ENCODE peak calls at places on chromosomes 16 and 17, in nine cellular contexts. One of them, this sample, is unnamed.

GRCh38 chr17:1752425-1752941 is 9.4 kb upstream of the SERPINF1 start:
- DNase-seq in substantia nigra: no peak
- DNase-seq in T-helper 9 cell: no peak
- DNase-seq in naive B cell: peak
- DNase-seq in GM23338: peak
- DNase-seq in NCI-H1417: peak
- DNase-seq in AG09319: no peak
- DNase-seq in anterior cingulate cortex: no peak
- DNase-seq in AG04450: no peak
- DNase-seq in this sample: no peak

GRCh38 chr16:50093607-50094570 is 28.1 kb downstream of the HEATR3 start:
- DNase-seq in GM23338: no peak
- DNase-seq in naive B cell: no peak
- DNase-seq in T-helper 9 cell: no peak
- DNase-seq in substantia nigra: peak
- DNase-seq in AG04450: no peak
- DNase-seq in anterior cingulate cortex: peak
- DNase-seq in NCI-H1417: no peak
- DNase-seq in AG09319: no peak
- DNase-seq in this sample: no peak

GRCh38 chr17:31415004-31415454 is 23.6 kb downstream of the RAB11FIP4 start:
- DNase-seq in GM23338: peak
- DNase-seq in naive B cell: no peak
- DNase-seq in NCI-H1417: no peak
- DNase-seq in anterior cingulate cortex: no peak
- DNase-seq in AG09319: no peak
- DNase-seq in T-helper 9 cell: no peak
- DNase-seq in substantia nigra: no peak
- DNase-seq in AG04450: no peak
- DNase-seq in this sample: no peak

GRCh38 chr16:20865420-20866126 is 34.6 kb downstream of the DCUN1D3 start:
- DNase-seq in AG04450: no peak
- DNase-seq in NCI-H1417: no peak
- DNase-seq in AG09319: no peak
- DNase-seq in naive B cell: no peak
- DNase-seq in GM23338: no peak
- DNase-seq in anterior cingulate cortex: no peak
- DNase-seq in substantia nigra: no peak
- DNase-seq in T-helper 9 cell: no peak
- DNase-seq in this sample: peak

GRCh38 chr16:57039148-57039812 is 49.9 kb downstream of the NLRC5 start:
- DNase-seq in AG09319: peak
- DNase-seq in anterior cingulate cortex: no peak
- DNase-seq in GM23338: no peak
- DNase-seq in substantia nigra: no peak
- DNase-seq in naive B cell: no peak
- DNase-seq in AG04450: peak
- DNase-seq in NCI-H1417: no peak
- DNase-seq in T-helper 9 cell: no peak
- DNase-seq in this sample: no peak

GRCh38 chr16:11203111-11203623 is 52.8 kb downstream of the SOCS1 start:
- DNase-seq in T-helper 9 cell: no peak
- DNase-seq in substantia nigra: no peak
- DNase-seq in naive B cell: no peak
- DNase-seq in anterior cingulate cortex: no peak
- DNase-seq in GM23338: no peak
- DNase-seq in AG09319: no peak
- DNase-seq in NCI-H1417: no peak
- DNase-seq in AG04450: no peak
- DNase-seq in this sample: no peak

GRCh38 chr16:4689864-4690704 is 3.3 kb upstream of the NUDT16L1 start:
- DNase-seq in AG09319: no peak
- DNase-seq in AG04450: no peak
- DNase-seq in naive B cell: no peak
- DNase-seq in NCI-H1417: no peak
- DNase-seq in substantia nigra: no peak
- DNase-seq in T-helper 9 cell: no peak
- DNase-seq in anterior cingulate cortex: no peak
- DNase-seq in GM23338: no peak
- DNase-seq in this sample: no peak

GRCh38 chr16:7744546-7745294 is 412.1 kb downstream of the RBFOX1 start:
- DNase-seq in AG09319: no peak
- DNase-seq in anterior cingulate cortex: peak
- DNase-seq in NCI-H1417: no peak
- DNase-seq in GM23338: no peak
- DNase-seq in AG04450: no peak
- DNase-seq in naive B cell: no peak
- DNase-seq in substantia nigra: peak
- DNase-seq in T-helper 9 cell: no peak
- DNase-seq in this sample: no peak

GRCh38 chr16:81693467-81694303 is 85.4 kb upstream of the PLCG2 start:
- DNase-seq in NCI-H1417: no peak
- DNase-seq in substantia nigra: peak
- DNase-seq in AG04450: no peak
- DNase-seq in anterior cingulate cortex: no peak
- DNase-seq in AG09319: no peak
- DNase-seq in T-helper 9 cell: no peak
- DNase-seq in naive B cell: no peak
- DNase-seq in GM23338: no peak
- DNase-seq in this sample: no peak

GRCh38 chr16:3458852-3459361 is 15.4 kb downstream of the NAA60 start:
- DNase-seq in anterior cingulate cortex: no peak
- DNase-seq in AG04450: no peak
- DNase-seq in naive B cell: no peak
- DNase-seq in AG09319: no peak
- DNase-seq in substantia nigra: no peak
- DNase-seq in NCI-H1417: peak
- DNase-seq in T-helper 9 cell: no peak
- DNase-seq in GM23338: no peak
- DNase-seq in this sample: peak

GRCh38 chr17:7393613-7394451 is 493 bp downstream of the PLSCR3 start:
- DNase-seq in AG04450: no peak
- DNase-seq in naive B cell: peak
- DNase-seq in GM23338: peak
- DNase-seq in T-helper 9 cell: peak
- DNase-seq in NCI-H1417: peak
- DNase-seq in AG09319: no peak
- DNase-seq in anterior cingulate cortex: no peak
- DNase-seq in substantia nigra: no peak
- DNase-seq in this sample: peak

GRCh38 chr16:77499373-77500285 is 64.8 kb upstream of the ADAMTS18 start:
- DNase-seq in naive B cell: no peak
- DNase-seq in anterior cingulate cortex: no peak
- DNase-seq in GM23338: no peak
- DNase-seq in T-helper 9 cell: no peak
- DNase-seq in AG04450: no peak
- DNase-seq in substantia nigra: no peak
- DNase-seq in NCI-H1417: no peak
- DNase-seq in AG09319: peak
- DNase-seq in this sample: no peak

GRCh38 chr17:66416207-66416940 is 114.0 kb downstream of the PRKCA start:
- DNase-seq in anterior cingulate cortex: no peak
- DNase-seq in AG09319: no peak
- DNase-seq in substantia nigra: no peak
- DNase-seq in AG04450: no peak
- DNase-seq in naive B cell: no peak
- DNase-seq in GM23338: no peak
- DNase-seq in NCI-H1417: peak
- DNase-seq in T-helper 9 cell: no peak
- DNase-seq in this sample: no peak

GRCh38 chr17:45353047-45353446 is 36.2 kb upstream of the MAP3K14 start:
- DNase-seq in anterior cingulate cortex: no peak
- DNase-seq in AG04450: no peak
- DNase-seq in substantia nigra: no peak
- DNase-seq in naive B cell: no peak
- DNase-seq in NCI-H1417: no peak
- DNase-seq in AG09319: no peak
- DNase-seq in GM23338: no peak
- DNase-seq in T-helper 9 cell: no peak
- DNase-seq in this sample: peak

GRCh38 chr16:69040144-69040909 is 65.1 kb upstream of the HAS3 start:
- DNase-seq in anterior cingulate cortex: no peak
- DNase-seq in substantia nigra: no peak
- DNase-seq in AG09319: no peak
- DNase-seq in AG04450: no peak
- DNase-seq in NCI-H1417: no peak
- DNase-seq in T-helper 9 cell: no peak
- DNase-seq in naive B cell: no peak
- DNase-seq in GM23338: no peak
- DNase-seq in this sample: no peak

GRCh38 chr16:27736431-27736830 is 186.5 kb downstream of the KATNIP start:
- DNase-seq in GM23338: no peak
- DNase-seq in anterior cingulate cortex: no peak
- DNase-seq in AG04450: no peak
- DNase-seq in AG09319: no peak
- DNase-seq in naive B cell: no peak
- DNase-seq in substantia nigra: no peak
- DNase-seq in NCI-H1417: no peak
- DNase-seq in T-helper 9 cell: no peak
- DNase-seq in this sample: no peak

GRCh38 chr16:57957396-57958392 is 13.2 kb downstream of the CNGB1 start:
- DNase-seq in AG04450: no peak
- DNase-seq in AG09319: no peak
- DNase-seq in substantia nigra: no peak
- DNase-seq in GM23338: peak
- DNase-seq in naive B cell: no peak
- DNase-seq in NCI-H1417: peak
- DNase-seq in T-helper 9 cell: no peak
- DNase-seq in anterior cingulate cortex: no peak
- DNase-seq in this sample: no peak

GRCh38 chr17:18139949-18140348 is 31.4 kb downstream of the MYO15A start:
- DNase-seq in substantia nigra: no peak
- DNase-seq in naive B cell: no peak
- DNase-seq in T-helper 9 cell: no peak
- DNase-seq in AG04450: no peak
- DNase-seq in AG09319: no peak
- DNase-seq in GM23338: peak
- DNase-seq in anterior cingulate cortex: no peak
- DNase-seq in NCI-H1417: no peak
- DNase-seq in this sample: peak

GRCh38 chr16:52547001-52547833 is at the start of gene TOX3:
- DNase-seq in AG09319: no peak
- DNase-seq in anterior cingulate cortex: no peak
- DNase-seq in T-helper 9 cell: no peak
- DNase-seq in AG04450: no peak
- DNase-seq in GM23338: peak
- DNase-seq in NCI-H1417: peak
- DNase-seq in substantia nigra: no peak
- DNase-seq in naive B cell: no peak
- DNase-seq in this sample: peak

GRCh38 chr16:74437-75318 is 2.2 kb upstream of the RHBDF1 start:
- DNase-seq in naive B cell: no peak
- DNase-seq in T-helper 9 cell: no peak
- DNase-seq in AG09319: no peak
- DNase-seq in GM23338: no peak
- DNase-seq in NCI-H1417: no peak
- DNase-seq in substantia nigra: no peak
- DNase-seq in AG04450: no peak
- DNase-seq in anterior cingulate cortex: no peak
- DNase-seq in this sample: no peak

GRCh38 chr17:29215717-29216116 is 30.9 kb upstream of the CRYBA1 start:
- DNase-seq in substantia nigra: no peak
- DNase-seq in NCI-H1417: no peak
- DNase-seq in AG04450: no peak
- DNase-seq in AG09319: no peak
- DNase-seq in naive B cell: no peak
- DNase-seq in T-helper 9 cell: no peak
- DNase-seq in anterior cingulate cortex: no peak
- DNase-seq in GM23338: no peak
- DNase-seq in this sample: no peak

GRCh38 chr16:85851034-85851780 is 47.8 kb upstream of the IRF8 start:
- DNase-seq in T-helper 9 cell: no peak
- DNase-seq in naive B cell: no peak
- DNase-seq in NCI-H1417: no peak
- DNase-seq in substantia nigra: no peak
- DNase-seq in AG09319: no peak
- DNase-seq in AG04450: no peak
- DNase-seq in GM23338: no peak
- DNase-seq in anterior cingulate cortex: no peak
- DNase-seq in this sample: no peak

GRCh38 chr17:49557204-49558024 is 18.3 kb upstream of the NXPH3 start:
- DNase-seq in GM23338: peak
- DNase-seq in anterior cingulate cortex: no peak
- DNase-seq in NCI-H1417: peak
- DNase-seq in AG04450: no peak
- DNase-seq in naive B cell: no peak
- DNase-seq in substantia nigra: no peak
- DNase-seq in AG09319: no peak
- DNase-seq in T-helper 9 cell: no peak
- DNase-seq in this sample: peak

GRCh38 chr17:82110298-82110697 is 12.3 kb upstream of the FASN start:
- DNase-seq in T-helper 9 cell: no peak
- DNase-seq in substantia nigra: no peak
- DNase-seq in AG09319: no peak
- DNase-seq in anterior cingulate cortex: no peak
- DNase-seq in naive B cell: no peak
- DNase-seq in NCI-H1417: no peak
- DNase-seq in GM23338: no peak
- DNase-seq in AG04450: no peak
- DNase-seq in this sample: no peak

GRCh38 chr17:5584971-5585794 is 874 bp upstream of the NLRP1 start:
- DNase-seq in anterior cingulate cortex: no peak
- DNase-seq in AG09319: peak
- DNase-seq in substantia nigra: no peak
- DNase-seq in AG04450: peak
- DNase-seq in GM23338: peak
- DNase-seq in NCI-H1417: no peak
- DNase-seq in T-helper 9 cell: no peak
- DNase-seq in naive B cell: no peak
- DNase-seq in this sample: no peak

GRCh38 chr17:47305302-47305923 is 18.3 kb upstream of the EFCAB13 start:
- DNase-seq in AG09319: peak
- DNase-seq in GM23338: no peak
- DNase-seq in anterior cingulate cortex: no peak
- DNase-seq in naive B cell: no peak
- DNase-seq in T-helper 9 cell: no peak
- DNase-seq in substantia nigra: no peak
- DNase-seq in AG04450: peak
- DNase-seq in NCI-H1417: no peak
- DNase-seq in this sample: no peak